ENCODE peak calls at places on chromosomes 4 and X, in five cellular contexts. One of them, this sample, is unnamed.

GRCh38 chr4:24978291-24979072 is 52.3 kb downstream of the LGI2 start:
- DNase-seq in H1: no peak
- DNase-seq in trophoblast cell: no peak
- DNase-seq in mesenchymal stem cell: no peak
- DNase-seq in H9: peak
- DNase-seq in this sample: no peak

GRCh38 chr4:169612869-169613859 is 781 bp upstream of the NEK1 start:
- DNase-seq in H1: peak
- DNase-seq in H9: peak
- DNase-seq in trophoblast cell: peak
- DNase-seq in mesenchymal stem cell: peak
- DNase-seq in this sample: peak

GRCh38 chr4:153005914-153006381 is 69.8 kb downstream of the FHDC1 start:
- DNase-seq in mesenchymal stem cell: no peak
- DNase-seq in H1: no peak
- DNase-seq in H9: no peak
- DNase-seq in trophoblast cell: no peak
- DNase-seq in this sample: no peak

GRCh38 chr4:1113311-1114009 is at the start of gene RNF212:
- DNase-seq in H9: peak
- DNase-seq in H1: peak
- DNase-seq in mesenchymal stem cell: no peak
- DNase-seq in trophoblast cell: no peak
- DNase-seq in this sample: no peak

GRCh38 chrX:68929332-68930150 is 100.7 kb downstream of the EFNB1 start:
- DNase-seq in H1: no peak
- DNase-seq in H9: no peak
- DNase-seq in mesenchymal stem cell: peak
- DNase-seq in trophoblast cell: peak
- DNase-seq in this sample: no peak

GRCh38 chr4:151251922-151252321 is 25.0 kb upstream of the PRSS48 start:
- DNase-seq in mesenchymal stem cell: no peak
- DNase-seq in trophoblast cell: no peak
- DNase-seq in H9: no peak
- DNase-seq in H1: no peak
- DNase-seq in this sample: no peak

GRCh38 chrX:156001667-156002021 is 4.1 kb downstream of the IL9R start:
- DNase-seq in H9: no peak
- DNase-seq in trophoblast cell: no peak
- DNase-seq in H1: no peak
- DNase-seq in mesenchymal stem cell: no peak
- DNase-seq in this sample: no peak

GRCh38 chrX:13685126-13685763 is 3.7 kb upstream of the RAB9A start:
- DNase-seq in mesenchymal stem cell: no peak
- DNase-seq in trophoblast cell: no peak
- DNase-seq in H9: no peak
- DNase-seq in H1: no peak
- DNase-seq in this sample: no peak

GRCh38 chr4:132934901-132935300 is 214.2 kb upstream of the PCDH10 start:
- DNase-seq in H1: no peak
- DNase-seq in mesenchymal stem cell: no peak
- DNase-seq in trophoblast cell: no peak
- DNase-seq in H9: no peak
- DNase-seq in this sample: no peak

GRCh38 chr4:155001229-155001628 is 207.2 kb upstream of the NPY2R start:
- DNase-seq in trophoblast cell: no peak
- DNase-seq in H1: no peak
- DNase-seq in H9: no peak
- DNase-seq in mesenchymal stem cell: no peak
- DNase-seq in this sample: no peak

GRCh38 chrX:130170752-130171445 is 863 bp upstream of the RAB33A start:
- DNase-seq in H9: peak
- DNase-seq in trophoblast cell: peak
- DNase-seq in mesenchymal stem cell: peak
- DNase-seq in H1: peak
- DNase-seq in this sample: peak

GRCh38 chr4:6673660-6674499 is 19.8 kb upstream of the S100P start:
- DNase-seq in mesenchymal stem cell: peak
- DNase-seq in trophoblast cell: peak
- DNase-seq in H9: peak
- DNase-seq in H1: peak
- DNase-seq in this sample: peak

GRCh38 chr4:11631416-11631815 is 202.7 kb upstream of the HS3ST1 start:
- DNase-seq in mesenchymal stem cell: no peak
- DNase-seq in trophoblast cell: no peak
- DNase-seq in H1: no peak
- DNase-seq in H9: no peak
- DNase-seq in this sample: no peak

GRCh38 chr4:102404551-102404969 is 59.3 kb upstream of the SLC39A8 start:
- DNase-seq in trophoblast cell: no peak
- DNase-seq in H1: no peak
- DNase-seq in H9: no peak
- DNase-seq in mesenchymal stem cell: peak
- DNase-seq in this sample: no peak

GRCh38 chrX:123959281-123960063 is 2.0 kb upstream of the STAG2 start:
- DNase-seq in H9: no peak
- DNase-seq in trophoblast cell: peak
- DNase-seq in H1: no peak
- DNase-seq in mesenchymal stem cell: peak
- DNase-seq in this sample: peak

GRCh38 chr4:99847362-99847976 is 30.8 kb downstream of the DAPP1 start:
- DNase-seq in H1: no peak
- DNase-seq in trophoblast cell: peak
- DNase-seq in mesenchymal stem cell: no peak
- DNase-seq in H9: no peak
- DNase-seq in this sample: no peak

GRCh38 chr4:2860391-2861348 is 17.0 kb downstream of the ADD1 start:
- DNase-seq in H1: peak
- DNase-seq in trophoblast cell: peak
- DNase-seq in H9: peak
- DNase-seq in mesenchymal stem cell: peak
- DNase-seq in this sample: no peak

GRCh38 chr4:21769404-21770147 is 179.0 kb downstream of the KCNIP4 start:
- DNase-seq in trophoblast cell: peak
- DNase-seq in H9: no peak
- DNase-seq in mesenchymal stem cell: peak
- DNase-seq in H1: no peak
- DNase-seq in this sample: no peak

GRCh38 chr4:102868153-102868781 is 525 bp upstream of the CISD2 start:
- DNase-seq in H1: no peak
- DNase-seq in H9: no peak
- DNase-seq in mesenchymal stem cell: no peak
- DNase-seq in trophoblast cell: no peak
- DNase-seq in this sample: no peak

GRCh38 chr4:65310586-65310985 is 359.7 kb downstream of the EPHA5 start:
- DNase-seq in H1: no peak
- DNase-seq in mesenchymal stem cell: no peak
- DNase-seq in trophoblast cell: no peak
- DNase-seq in H9: no peak
- DNase-seq in this sample: no peak

GRCh38 chrX:7617994-7618393 is 225.0 kb upstream of the VCX start:
- DNase-seq in H1: no peak
- DNase-seq in H9: no peak
- DNase-seq in trophoblast cell: no peak
- DNase-seq in mesenchymal stem cell: no peak
- DNase-seq in this sample: no peak

GRCh38 chrX:139538907-139539593 is 8.5 kb downstream of the F9 start:
- DNase-seq in trophoblast cell: no peak
- DNase-seq in mesenchymal stem cell: no peak
- DNase-seq in H9: no peak
- DNase-seq in H1: no peak
- DNase-seq in this sample: no peak

GRCh38 chrX:40439625-40440532 is 140.9 kb upstream of the ATP6AP2 start:
- DNase-seq in trophoblast cell: no peak
- DNase-seq in H1: no peak
- DNase-seq in mesenchymal stem cell: no peak
- DNase-seq in H9: no peak
- DNase-seq in this sample: no peak

GRCh38 chrX:120125444-120125843 is 9.7 kb upstream of the RHOXF1 start:
- DNase-seq in mesenchymal stem cell: peak
- DNase-seq in H9: no peak
- DNase-seq in H1: no peak
- DNase-seq in trophoblast cell: no peak
- DNase-seq in this sample: no peak

GRCh38 chr4:102599887-102600286 is 98.7 kb downstream of the NFKB1 start:
- DNase-seq in H9: no peak
- DNase-seq in trophoblast cell: peak
- DNase-seq in mesenchymal stem cell: no peak
- DNase-seq in H1: no peak
- DNase-seq in this sample: no peak

GRCh38 chr4:150746156-150746555 is 164.2 kb downstream of the MAB21L2 start:
- DNase-seq in mesenchymal stem cell: peak
- DNase-seq in H9: no peak
- DNase-seq in trophoblast cell: peak
- DNase-seq in H1: no peak
- DNase-seq in this sample: no peak

GRCh38 chr4:176641237-176641636 is 151.5 kb downstream of the VEGFC start:
- DNase-seq in H9: no peak
- DNase-seq in H1: no peak
- DNase-seq in mesenchymal stem cell: no peak
- DNase-seq in trophoblast cell: peak
- DNase-seq in this sample: no peak

GRCh38 chr4:74433541-74434172 is 11.3 kb upstream of the AREG start:
- DNase-seq in mesenchymal stem cell: no peak
- DNase-seq in H9: no peak
- DNase-seq in trophoblast cell: no peak
- DNase-seq in H1: no peak
- DNase-seq in this sample: no peak

GRCh38 chr4:54914781-54915180 is 210.6 kb downstream of the KDR start:
- DNase-seq in H1: no peak
- DNase-seq in H9: no peak
- DNase-seq in mesenchymal stem cell: no peak
- DNase-seq in trophoblast cell: no peak
- DNase-seq in this sample: no peak

GRCh38 chr4:125317526-125317880 is 2.7 kb downstream of the FAT4 start:
- DNase-seq in H9: peak
- DNase-seq in H1: no peak
- DNase-seq in trophoblast cell: peak
- DNase-seq in mesenchymal stem cell: peak
- DNase-seq in this sample: peak

GRCh38 chr4:164501074-164501473 is 252.9 kb upstream of the SMIM31 start:
- DNase-seq in H1: no peak
- DNase-seq in trophoblast cell: no peak
- DNase-seq in mesenchymal stem cell: no peak
- DNase-seq in H9: no peak
- DNase-seq in this sample: no peak

GRCh38 chr4:67723949-67724348 is 23.0 kb upstream of the UBA6 start:
- DNase-seq in trophoblast cell: no peak
- DNase-seq in H9: peak
- DNase-seq in mesenchymal stem cell: no peak
- DNase-seq in H1: peak
- DNase-seq in this sample: no peak

GRCh38 chr4:121339307-121339706 is 41.5 kb downstream of the QRFPR start:
- DNase-seq in trophoblast cell: peak
- DNase-seq in mesenchymal stem cell: no peak
- DNase-seq in H1: no peak
- DNase-seq in H9: no peak
- DNase-seq in this sample: no peak

GRCh38 chrX:17580529-17581155 is 156.7 kb upstream of the SCML1 start:
- DNase-seq in trophoblast cell: no peak
- DNase-seq in H1: no peak
- DNase-seq in H9: no peak
- DNase-seq in mesenchymal stem cell: peak
- DNase-seq in this sample: no peak

DNA sequence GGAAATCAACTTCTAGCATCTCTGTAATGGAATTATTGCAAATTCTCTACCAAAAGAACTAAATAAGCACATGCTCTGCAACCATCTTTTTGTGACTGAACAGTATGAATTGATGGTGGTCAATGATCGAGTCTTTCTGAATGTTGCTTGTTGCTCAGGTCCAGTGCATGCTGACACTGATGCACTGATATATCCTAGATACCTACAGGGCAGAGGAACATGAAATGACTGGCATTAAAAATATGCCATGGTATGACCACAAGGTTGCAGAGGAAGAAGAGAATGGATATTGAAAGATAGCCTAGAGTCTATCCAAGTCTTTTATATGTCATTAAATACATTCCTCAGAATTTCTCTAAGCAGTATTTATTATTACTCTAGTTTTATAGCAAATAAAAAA is 692.8 kb upstream of the TENM3 start:
- DNase-seq in mesenchymal stem cell: no peak
- DNase-seq in H1: no peak
- DNase-seq in H9: no peak
- DNase-seq in trophoblast cell: peak
- DNase-seq in this sample: no peak
- H2BK12ac ChIP-seq in mesenchymal stem cell: no peak
- H2BK12ac ChIP-seq in H1: no peak
- H2BK12ac ChIP-seq in H9: no peak
- H2BK12ac ChIP-seq in trophoblast cell: no peak
- H2BK12ac ChIP-seq in this sample: no peak

DNA sequence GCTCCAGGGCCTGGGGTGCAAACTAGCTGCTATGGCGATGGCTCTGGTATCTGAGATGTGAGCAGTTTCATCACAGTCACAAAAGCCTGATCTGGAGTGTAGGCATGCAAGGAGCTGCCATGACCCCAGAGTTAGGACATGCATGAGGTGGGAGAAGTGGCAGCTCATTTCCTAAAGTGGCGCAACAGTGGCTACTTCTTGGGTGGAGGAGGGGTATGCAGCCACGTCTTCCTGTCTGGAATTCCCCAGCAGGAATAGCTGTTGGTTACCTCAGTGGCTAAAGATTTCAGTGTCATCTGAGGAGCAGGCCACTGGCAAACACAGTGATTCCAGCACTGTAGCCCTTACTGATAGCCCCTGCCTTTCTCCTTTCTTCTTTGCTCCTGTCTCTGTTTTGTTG is 1382.5 kb downstream of the C4orf33 start:
- DNase-seq in trophoblast cell: peak
- DNase-seq in H9: no peak
- DNase-seq in mesenchymal stem cell: peak
- DNase-seq in H1: no peak
- DNase-seq in this sample: no peak
- H2AK5ac ChIP-seq in trophoblast cell: no peak
- H2AK5ac ChIP-seq in H9: no peak
- H2AK5ac ChIP-seq in mesenchymal stem cell: no peak
- H2AK5ac ChIP-seq in H1: no peak
- H2AK5ac ChIP-seq in this sample: no peak

GRCh38 chrX:136835761-136836160 is 44.8 kb downstream of the RBMX start:
- DNase-seq in H9: no peak
- DNase-seq in trophoblast cell: no peak
- DNase-seq in H1: no peak
- DNase-seq in mesenchymal stem cell: no peak
- DNase-seq in this sample: no peak

GRCh38 chrX:136839196-136839595 is 41.3 kb downstream of the RBMX start:
- DNase-seq in trophoblast cell: no peak
- DNase-seq in H9: no peak
- DNase-seq in H1: no peak
- DNase-seq in mesenchymal stem cell: no peak
- DNase-seq in this sample: no peak
- H3K4ac ChIP-seq in trophoblast cell: no peak
- H3K4ac ChIP-seq in H9: no peak
- H3K4ac ChIP-seq in H1: no peak
- H3K4ac ChIP-seq in mesenchymal stem cell: no peak
- H3K4ac ChIP-seq in this sample: no peak

GRCh38 chr4:40886931-40887330 is 137.2 kb downstream of the NSUN7 start:
- DNase-seq in trophoblast cell: no peak
- DNase-seq in H9: no peak
- DNase-seq in mesenchymal stem cell: peak
- DNase-seq in H1: no peak
- DNase-seq in this sample: no peak
- H2BK12ac ChIP-seq in trophoblast cell: no peak
- H2BK12ac ChIP-seq in H9: no peak
- H2BK12ac ChIP-seq in mesenchymal stem cell: no peak
- H2BK12ac ChIP-seq in H1: no peak
- H2BK12ac ChIP-seq in this sample: no peak